ENCODE peak calls at places on chromosomes 7 and 10, in eight cellular contexts. One of them, this sample, is unnamed.

GRCh38 chr7:73451780-73452398 is 18.3 kb downstream of the FZD9 start:
- DNase-seq in tibial artery: no peak
- DNase-seq in fibroblast of pulmonary artery: peak; percentile 82
- DNase-seq in activated B cell treated with CpG ODN at 0.5 μM for 24 hours: no peak
- DNase-seq in PC-3: peak; percentile 67
- DNase-seq in progenitor cell of endocrine pancreas: no peak
- DNase-seq in left ventricle myocardium inferior: no peak
- DNase-seq in esophagus squamous epithelium: no peak
- DNase-seq in this sample: no peak

GRCh38 chr10:12332572-12333381 is 16.6 kb upstream of the CAMK1D start:
- DNase-seq in fibroblast of pulmonary artery: peak; percentile 4
- DNase-seq in progenitor cell of endocrine pancreas: no peak
- DNase-seq in esophagus squamous epithelium: no peak
- DNase-seq in activated B cell treated with CpG ODN at 0.5 μM for 24 hours: no peak
- DNase-seq in tibial artery: no peak
- DNase-seq in left ventricle myocardium inferior: no peak
- DNase-seq in PC-3: no peak
- DNase-seq in this sample: no peak

GRCh38 chr7:32062150-32062549 is 8.1 kb downstream of the PDE1C start:
- DNase-seq in left ventricle myocardium inferior: no peak
- DNase-seq in activated B cell treated with CpG ODN at 0.5 μM for 24 hours: no peak
- DNase-seq in esophagus squamous epithelium: no peak
- DNase-seq in fibroblast of pulmonary artery: peak; percentile 10
- DNase-seq in PC-3: peak; percentile 64
- DNase-seq in tibial artery: peak; percentile 53
- DNase-seq in progenitor cell of endocrine pancreas: peak; percentile 33
- DNase-seq in this sample: no peak

GRCh38 chr7:118583651-118584050 is 359.1 kb downstream of the ANKRD7 start:
- DNase-seq in esophagus squamous epithelium: no peak
- DNase-seq in activated B cell treated with CpG ODN at 0.5 μM for 24 hours: no peak
- DNase-seq in left ventricle myocardium inferior: no peak
- DNase-seq in fibroblast of pulmonary artery: no peak
- DNase-seq in PC-3: no peak
- DNase-seq in progenitor cell of endocrine pancreas: no peak
- DNase-seq in tibial artery: no peak
- DNase-seq in this sample: no peak

GRCh38 chr10:44168478-44168877 is 216.4 kb downstream of the CXCL12 start:
- DNase-seq in activated B cell treated with CpG ODN at 0.5 μM for 24 hours: no peak
- DNase-seq in PC-3: no peak
- DNase-seq in tibial artery: no peak
- DNase-seq in fibroblast of pulmonary artery: no peak
- DNase-seq in esophagus squamous epithelium: no peak
- DNase-seq in progenitor cell of endocrine pancreas: no peak
- DNase-seq in left ventricle myocardium inferior: no peak
- DNase-seq in this sample: no peak

GRCh38 chr7:140537750-140538482 is 58.6 kb upstream of the MKRN1 start:
- DNase-seq in tibial artery: no peak
- DNase-seq in esophagus squamous epithelium: no peak
- DNase-seq in fibroblast of pulmonary artery: peak; percentile 46
- DNase-seq in PC-3: no peak
- DNase-seq in activated B cell treated with CpG ODN at 0.5 μM for 24 hours: no peak
- DNase-seq in left ventricle myocardium inferior: no peak
- DNase-seq in progenitor cell of endocrine pancreas: no peak
- DNase-seq in this sample: no peak

GRCh38 chr10:12588091-12588850 is 238.9 kb downstream of the CAMK1D start:
- DNase-seq in fibroblast of pulmonary artery: no peak
- DNase-seq in left ventricle myocardium inferior: no peak
- DNase-seq in progenitor cell of endocrine pancreas: no peak
- DNase-seq in activated B cell treated with CpG ODN at 0.5 μM for 24 hours: no peak
- DNase-seq in tibial artery: no peak
- DNase-seq in esophagus squamous epithelium: no peak
- DNase-seq in PC-3: peak; percentile 63
- DNase-seq in this sample: no peak

GRCh38 chr10:120979435-120980315 is 128.5 kb downstream of the WDR11 start:
- DNase-seq in fibroblast of pulmonary artery: no peak
- DNase-seq in left ventricle myocardium inferior: no peak
- DNase-seq in progenitor cell of endocrine pancreas: peak; percentile 74
- DNase-seq in esophagus squamous epithelium: no peak
- DNase-seq in PC-3: no peak
- DNase-seq in activated B cell treated with CpG ODN at 0.5 μM for 24 hours: no peak
- DNase-seq in tibial artery: no peak
- DNase-seq in this sample: peak; percentile 59

GRCh38 chr10:71697938-71698709 is 21.5 kb downstream of the C10orf105 start:
- DNase-seq in activated B cell treated with CpG ODN at 0.5 μM for 24 hours: no peak
- DNase-seq in esophagus squamous epithelium: no peak
- DNase-seq in left ventricle myocardium inferior: no peak
- DNase-seq in tibial artery: no peak
- DNase-seq in PC-3: peak; percentile 6
- DNase-seq in fibroblast of pulmonary artery: no peak
- DNase-seq in progenitor cell of endocrine pancreas: no peak
- DNase-seq in this sample: no peak

DNA sequence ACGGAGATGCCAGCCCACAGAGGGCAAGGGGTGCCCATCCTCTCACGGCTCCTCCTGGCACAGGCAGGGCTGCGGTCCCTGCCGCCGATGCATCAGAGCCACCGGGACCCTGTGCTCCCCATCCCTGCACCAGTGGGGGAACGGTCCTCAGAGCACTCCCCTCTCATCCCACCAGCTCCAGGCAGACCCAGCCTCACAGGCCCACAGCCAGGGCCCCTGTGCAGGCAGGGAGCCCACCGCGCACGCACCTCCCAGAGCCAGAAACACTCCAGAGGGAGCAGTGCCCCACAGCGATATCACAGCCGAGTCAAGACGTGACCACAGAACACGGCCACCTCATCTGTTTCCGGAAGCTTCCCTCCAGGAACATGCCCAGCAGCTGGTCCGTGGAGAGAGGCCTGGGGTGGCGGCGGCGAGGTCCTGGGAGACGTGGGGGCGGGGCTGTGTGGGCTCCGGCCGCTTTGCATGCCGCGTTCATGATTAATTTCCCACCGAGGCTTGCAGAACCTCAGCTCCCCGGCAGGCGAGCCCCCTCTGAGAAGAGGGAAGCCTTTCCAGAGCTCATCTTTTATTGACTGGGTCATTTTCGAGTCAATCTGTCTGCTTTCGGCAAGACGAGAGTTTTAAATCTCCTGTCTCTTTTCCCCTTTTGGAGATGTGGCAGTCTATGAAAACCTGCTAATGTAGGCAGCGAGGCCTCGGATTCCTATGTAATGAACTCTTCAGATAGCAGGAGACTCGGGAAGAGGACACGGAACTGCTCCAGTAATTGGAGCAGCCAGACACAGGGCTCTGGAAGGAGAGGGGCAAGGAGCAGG is 242.6 kb downstream of the ELFN1 start:
- DNase-seq in tibial artery: no peak
- DNase-seq in activated B cell treated with CpG ODN at 0.5 μM for 24 hours: no peak
- DNase-seq in fibroblast of pulmonary artery: peak; percentile 82
- DNase-seq in progenitor cell of endocrine pancreas: no peak
- DNase-seq in esophagus squamous epithelium: no peak
- DNase-seq in PC-3: no peak
- DNase-seq in left ventricle myocardium inferior: peak; percentile 56
- DNase-seq in this sample: peak; percentile 64
- TF ChIP-seq CTCF in tibial artery: no peak
- TF ChIP-seq CTCF in activated B cell treated with CpG ODN at 0.5 μM for 24 hours: no peak
- TF ChIP-seq CTCF in fibroblast of pulmonary artery: peak; percentile 48
- TF ChIP-seq CTCF in progenitor cell of endocrine pancreas: no peak
- TF ChIP-seq CTCF in esophagus squamous epithelium: no peak
- TF ChIP-seq CTCF in PC-3: no peak
- TF ChIP-seq CTCF in left ventricle myocardium inferior: peak; percentile 24
- TF ChIP-seq CTCF in this sample: no peak

DNA sequence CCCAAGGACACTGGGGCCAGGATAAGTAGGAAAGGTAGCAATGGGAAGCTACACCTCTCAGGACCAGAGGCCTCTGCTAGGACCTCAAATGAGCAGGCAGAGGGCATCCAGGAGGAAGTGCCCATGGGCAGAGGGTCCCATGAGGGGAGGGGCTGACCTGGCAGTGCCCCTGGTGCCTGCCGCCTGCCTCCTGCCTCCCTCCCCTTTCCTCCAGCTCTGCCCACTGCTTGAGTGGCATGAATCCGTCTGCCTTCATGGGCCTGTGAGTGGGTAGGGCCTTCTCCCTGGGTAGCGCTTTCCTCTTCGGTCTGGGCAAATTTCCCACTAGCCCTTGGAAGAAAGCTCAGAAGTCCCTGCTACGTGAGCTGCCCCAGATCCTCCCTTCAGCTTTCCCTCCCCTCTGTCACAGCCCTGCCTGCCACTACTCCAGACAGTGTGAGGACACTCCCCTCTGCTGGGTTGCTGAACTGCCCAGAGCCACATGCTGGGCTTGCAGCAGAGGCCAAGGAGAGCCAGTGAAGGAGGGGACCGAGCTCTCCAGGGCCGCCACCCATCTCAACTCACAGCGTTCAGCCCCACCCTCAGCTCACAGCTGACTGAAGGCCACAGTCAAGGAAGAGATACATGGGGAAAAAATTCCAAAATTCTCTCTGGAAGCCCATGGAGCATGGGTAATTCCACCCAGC is 141.4 kb downstream of the ARHGAP22 start:
- DNase-seq in fibroblast of pulmonary artery: no peak
- DNase-seq in activated B cell treated with CpG ODN at 0.5 μM for 24 hours: peak; percentile 10
- DNase-seq in progenitor cell of endocrine pancreas: no peak
- DNase-seq in esophagus squamous epithelium: no peak
- DNase-seq in left ventricle myocardium inferior: no peak
- DNase-seq in PC-3: no peak
- DNase-seq in tibial artery: no peak
- DNase-seq in this sample: no peak
- TF ChIP-seq CTCF in fibroblast of pulmonary artery: no peak
- TF ChIP-seq CTCF in activated B cell treated with CpG ODN at 0.5 μM for 24 hours: no peak
- TF ChIP-seq CTCF in progenitor cell of endocrine pancreas: no peak
- TF ChIP-seq CTCF in esophagus squamous epithelium: no peak
- TF ChIP-seq CTCF in left ventricle myocardium inferior: no peak
- TF ChIP-seq CTCF in PC-3: no peak
- TF ChIP-seq CTCF in tibial artery: no peak
- TF ChIP-seq CTCF in this sample: no peak

GRCh38 chr7:151168022-151168786 is 710 bp upstream of the GBX1 start:
- DNase-seq in PC-3: peak; percentile 32
- DNase-seq in progenitor cell of endocrine pancreas: peak; percentile 54
- DNase-seq in tibial artery: no peak
- DNase-seq in activated B cell treated with CpG ODN at 0.5 μM for 24 hours: peak; percentile 62
- DNase-seq in fibroblast of pulmonary artery: no peak
- DNase-seq in esophagus squamous epithelium: no peak
- DNase-seq in left ventricle myocardium inferior: no peak
- DNase-seq in this sample: no peak
- TF ChIP-seq CTCF in PC-3: peak; percentile 68
- TF ChIP-seq CTCF in progenitor cell of endocrine pancreas: peak; percentile 90
- TF ChIP-seq CTCF in tibial artery: no peak
- TF ChIP-seq CTCF in activated B cell treated with CpG ODN at 0.5 μM for 24 hours: peak; percentile 51
- TF ChIP-seq CTCF in fibroblast of pulmonary artery: peak; percentile 30
- TF ChIP-seq CTCF in esophagus squamous epithelium: peak; percentile 34
- TF ChIP-seq CTCF in left ventricle myocardium inferior: peak; percentile 74
- TF ChIP-seq CTCF in this sample: peak; percentile 57

DNA sequence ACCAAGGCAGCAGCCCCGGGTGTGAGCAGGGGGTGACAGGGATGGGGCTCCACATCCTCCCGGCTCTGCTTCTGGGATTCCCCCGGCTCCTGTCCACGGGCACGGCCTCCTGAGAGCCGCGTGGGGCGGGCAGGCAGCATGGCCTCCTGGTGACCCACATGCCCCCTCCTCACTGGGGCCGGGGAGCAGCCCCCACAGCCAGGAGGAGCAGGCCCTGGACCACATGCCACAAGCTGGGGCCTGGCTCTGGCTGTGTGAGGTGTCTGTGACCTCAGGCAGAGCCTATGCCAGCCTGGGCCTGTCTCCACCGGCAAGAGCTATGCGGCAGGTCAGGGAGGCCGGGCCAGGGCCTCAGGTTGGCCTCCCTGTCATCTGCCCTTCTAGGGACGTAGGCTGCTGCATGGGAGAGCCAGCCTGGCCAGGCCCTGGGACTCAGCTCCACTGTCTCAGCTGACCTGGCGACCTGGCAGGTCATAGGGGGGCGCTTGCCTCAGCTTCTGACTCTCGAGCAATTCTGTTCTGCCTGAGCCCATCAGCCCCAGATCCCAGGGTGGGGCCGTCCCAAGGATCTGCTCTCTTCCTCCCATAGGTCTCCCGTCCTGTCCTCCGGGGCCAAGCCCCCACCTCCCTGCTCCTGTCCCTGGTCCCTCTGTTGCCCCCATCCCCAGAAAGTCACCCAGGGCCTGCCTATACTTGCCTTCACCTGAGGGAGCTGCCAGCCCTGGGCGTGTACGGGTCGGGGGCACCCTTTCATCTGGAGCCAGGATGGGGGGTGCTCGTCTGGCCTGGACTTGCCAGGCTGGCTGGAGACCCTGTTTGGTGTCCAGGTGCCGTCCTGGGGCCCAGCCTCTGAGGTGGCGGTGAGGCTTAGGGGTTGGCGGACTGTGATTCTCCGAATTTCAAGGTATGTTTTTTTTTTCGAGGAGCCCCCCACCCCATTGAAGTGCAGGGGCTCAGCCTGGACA is 3.9 kb upstream of the TMEM184A start:
- DNase-seq in activated B cell treated with CpG ODN at 0.5 μM for 24 hours: no peak
- DNase-seq in esophagus squamous epithelium: no peak
- DNase-seq in tibial artery: no peak
- DNase-seq in PC-3: no peak
- DNase-seq in progenitor cell of endocrine pancreas: no peak
- DNase-seq in left ventricle myocardium inferior: no peak
- DNase-seq in fibroblast of pulmonary artery: no peak
- DNase-seq in this sample: no peak
- TF ChIP-seq CTCF in activated B cell treated with CpG ODN at 0.5 μM for 24 hours: no peak
- TF ChIP-seq CTCF in esophagus squamous epithelium: no peak
- TF ChIP-seq CTCF in tibial artery: no peak
- TF ChIP-seq CTCF in PC-3: no peak
- TF ChIP-seq CTCF in progenitor cell of endocrine pancreas: no peak
- TF ChIP-seq CTCF in left ventricle myocardium inferior: no peak
- TF ChIP-seq CTCF in fibroblast of pulmonary artery: no peak
- TF ChIP-seq CTCF in this sample: no peak

DNA sequence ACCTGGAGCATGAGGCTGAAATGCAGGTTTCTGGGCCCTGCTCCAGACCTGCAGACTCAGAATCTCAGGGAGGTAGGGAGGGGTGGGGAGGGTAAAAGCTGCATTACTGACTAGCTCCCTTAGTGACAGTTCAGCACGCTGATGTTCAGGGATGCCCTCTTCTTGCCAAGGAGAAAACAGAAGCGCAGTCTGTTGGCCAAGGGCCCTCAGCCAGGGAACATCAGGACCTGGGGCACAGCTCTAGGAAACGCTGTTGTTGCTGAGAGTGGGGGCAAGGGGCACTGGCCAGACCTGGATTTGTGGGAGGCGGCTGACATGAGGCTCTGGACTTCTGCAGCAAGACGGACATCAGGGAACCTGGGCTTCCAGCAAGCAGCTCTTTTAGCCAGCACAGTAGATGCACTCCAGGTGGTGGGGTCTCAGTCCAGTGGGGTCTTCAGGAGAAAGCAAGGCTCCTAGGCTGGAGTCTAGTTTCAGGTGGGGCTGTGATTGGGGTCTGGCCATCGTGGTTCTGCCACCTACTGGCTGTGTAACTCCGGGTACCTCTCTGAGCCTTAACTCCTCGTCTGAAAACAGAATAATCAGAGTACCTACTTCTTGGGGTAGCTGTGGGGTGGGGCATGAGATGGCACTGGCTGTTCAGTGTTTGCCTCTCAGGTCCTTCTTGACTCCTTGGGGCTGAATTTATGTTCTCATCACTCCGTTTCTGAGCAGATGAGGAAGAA is 72.9 kb upstream of the PRLHR start:
- DNase-seq in esophagus squamous epithelium: no peak
- DNase-seq in PC-3: no peak
- DNase-seq in left ventricle myocardium inferior: no peak
- DNase-seq in tibial artery: no peak
- DNase-seq in fibroblast of pulmonary artery: no peak
- DNase-seq in progenitor cell of endocrine pancreas: no peak
- DNase-seq in activated B cell treated with CpG ODN at 0.5 μM for 24 hours: no peak
- DNase-seq in this sample: no peak
- TF ChIP-seq CTCF in esophagus squamous epithelium: no peak
- TF ChIP-seq CTCF in PC-3: no peak
- TF ChIP-seq CTCF in left ventricle myocardium inferior: no peak
- TF ChIP-seq CTCF in tibial artery: no peak
- TF ChIP-seq CTCF in fibroblast of pulmonary artery: no peak
- TF ChIP-seq CTCF in progenitor cell of endocrine pancreas: no peak
- TF ChIP-seq CTCF in activated B cell treated with CpG ODN at 0.5 μM for 24 hours: no peak
- TF ChIP-seq CTCF in this sample: no peak